ENCODE peak calls at places on chromosomes 11 and 22, in four cellular contexts. Z is heart right ventricle, U is Peyer's patch, S is uterus. I is an unnamed sample.

GRCh38 chr22:32204856-32205722 is at the start of gene RFPL2:
- DNase-seq in Z (no peak), U (peak), S (no peak), I (peak)

GRCh38 chr11:124799384-124800225 is 601 bp downstream of the MSANTD2 start:
- DNase-seq in Z (peak), U (peak), S (peak), I (peak)

GRCh38 chr22:30290318-30290678 is 993 bp upstream of the CASTOR1 start:
- DNase-seq in Z (peak), U (no peak), S (no peak), I (peak)

GRCh38 chr11:14813506-14813905 is 78.5 kb downstream of the CYP2R1 start:
- DNase-seq in Z (no peak), U (no peak), S (no peak), I (no peak)

GRCh38 chr22:37228106-37229011 is 15.7 kb downstream of the RAC2 start:
- DNase-seq in Z (peak), U (peak), S (no peak), I (no peak)

GRCh38 chr22:38834215-38834953 is 9.4 kb downstream of the NPTXR start:
- DNase-seq in Z (no peak), U (no peak), S (no peak), I (no peak)

GRCh38 chr22:23098230-23098705 is 27.9 kb downstream of the GNAZ start:
- DNase-seq in Z (no peak), U (no peak), S (no peak), I (no peak)

GRCh38 chr11:76208829-76209670 is 2.7 kb upstream of the WNT11 start:
- DNase-seq in Z (peak), U (peak), S (peak), I (peak)

GRCh38 chr11:114059984-114060401 is 482 bp downstream of the ZBTB16 start:
- DNase-seq in Z (peak), U (peak), S (no peak), I (peak)

GRCh38 chr11:45218705-45219104 is 67.4 kb downstream of the SYT13 start:
- DNase-seq in Z (no peak), U (no peak), S (no peak), I (no peak)

GRCh38 chr11:105148241-105148640 is 8.7 kb upstream of the CARD18 start:
- DNase-seq in Z (no peak), U (no peak), S (no peak), I (no peak)

GRCh38 chr11:124483422-124483821 is 37.9 kb upstream of the OR8B8 start:
- DNase-seq in Z (no peak), U (no peak), S (no peak), I (no peak)

GRCh38 chr22:11253000-11253511 is 4274.9 kb upstream of the OR11H1 start:
- DNase-seq in Z (peak), U (peak), S (peak), I (no peak)

GRCh38 chr11:125239585-125240331 is 75.2 kb downstream of the PKNOX2 start:
- DNase-seq in Z (no peak), U (no peak), S (no peak), I (peak)

GRCh38 chr11:23959466-23959865 is 537.4 kb upstream of the LUZP2 start:
- DNase-seq in Z (no peak), U (no peak), S (no peak), I (no peak)

GRCh38 chr11:8321876-8322275 is 58.2 kb upstream of the LMO1 start:
- DNase-seq in Z (no peak), U (no peak), S (no peak), I (no peak)

GRCh38 chr22:32801436-32802290 is at the start of gene TIMP3:
- DNase-seq in Z (peak), U (peak), S (peak), I (peak)

GRCh38 chr11:128054323-128054910 is 532.9 kb downstream of the ETS1 start:
- DNase-seq in Z (no peak), U (no peak), S (no peak), I (no peak)

GRCh38 chr11:106012744-106013143 is 9.3 kb downstream of the MSANTD4 start:
- DNase-seq in Z (peak), U (no peak), S (no peak), I (no peak)

GRCh38 chr11:128580612-128581011 is 6.7 kb downstream of the ETS1 start:
- DNase-seq in Z (no peak), U (no peak), S (no peak), I (no peak)

GRCh38 chr11:14764899-14765527 is 121.4 kb downstream of the PDE3B start:
- DNase-seq in Z (no peak), U (no peak), S (no peak), I (no peak)

GRCh38 chr11:64661146-64661545 is 61.9 kb downstream of the NRXN2 start:
- DNase-seq in Z (peak), U (no peak), S (no peak), I (peak)

GRCh38 chr22:23163665-23164064 is 16.6 kb upstream of the BCR start:
- DNase-seq in Z (no peak), U (no peak), S (peak), I (no peak)

GRCh38 chr11:72226701-72227100 is 2.1 kb downstream of the INPPL1 start:
- DNase-seq in Z (no peak), U (no peak), S (no peak), I (peak)

GRCh38 chr11:74332272-74332671 is 20.8 kb upstream of the P4HA3 start:
- DNase-seq in Z (no peak), U (no peak), S (no peak), I (no peak)

GRCh38 chr11:65316311-65316978 is 1.8 kb downstream of the CDC42EP2 start:
- DNase-seq in Z (peak), U (no peak), S (peak), I (peak)

GRCh38 chr11:13260963-13261599 is 16.5 kb upstream of the BMAL1 start:
- DNase-seq in Z (peak), U (no peak), S (peak), I (no peak)

GRCh38 chr22:38513063-38513462 is 7.0 kb upstream of the DDX17 start:
- DNase-seq in Z (no peak), U (peak), S (no peak), I (peak)

GRCh38 chr11:69339916-69340565 is 46.1 kb downstream of the MYEOV start:
- DNase-seq in Z (no peak), U (no peak), S (no peak), I (peak)

GRCh38 chr11:17864478-17864941 is 129.9 kb downstream of the KCNC1 start:
- DNase-seq in Z (no peak), U (peak), S (no peak), I (peak)

GRCh38 chr22:25680949-25681348 is 61.0 kb upstream of the MYO18B start:
- DNase-seq in Z (no peak), U (no peak), S (no peak), I (no peak)

GRCh38 chr22:32623943-32624342 is 149.3 kb downstream of the FBXO7 start:
- DNase-seq in Z (peak), U (peak), S (peak), I (no peak)

GRCh38 chr11:8863838-8864237 is 47.2 kb upstream of the AKIP1 start:
- DNase-seq in Z (no peak), U (no peak), S (no peak), I (no peak)

GRCh38 chr11:12158926-12159325 is 48.5 kb downstream of the MICAL2 start:
- DNase-seq in Z (no peak), U (no peak), S (no peak), I (peak)
- H3K27ac ChIP-seq in Z (peak), U (peak), S (peak), I (no peak)

DNA sequence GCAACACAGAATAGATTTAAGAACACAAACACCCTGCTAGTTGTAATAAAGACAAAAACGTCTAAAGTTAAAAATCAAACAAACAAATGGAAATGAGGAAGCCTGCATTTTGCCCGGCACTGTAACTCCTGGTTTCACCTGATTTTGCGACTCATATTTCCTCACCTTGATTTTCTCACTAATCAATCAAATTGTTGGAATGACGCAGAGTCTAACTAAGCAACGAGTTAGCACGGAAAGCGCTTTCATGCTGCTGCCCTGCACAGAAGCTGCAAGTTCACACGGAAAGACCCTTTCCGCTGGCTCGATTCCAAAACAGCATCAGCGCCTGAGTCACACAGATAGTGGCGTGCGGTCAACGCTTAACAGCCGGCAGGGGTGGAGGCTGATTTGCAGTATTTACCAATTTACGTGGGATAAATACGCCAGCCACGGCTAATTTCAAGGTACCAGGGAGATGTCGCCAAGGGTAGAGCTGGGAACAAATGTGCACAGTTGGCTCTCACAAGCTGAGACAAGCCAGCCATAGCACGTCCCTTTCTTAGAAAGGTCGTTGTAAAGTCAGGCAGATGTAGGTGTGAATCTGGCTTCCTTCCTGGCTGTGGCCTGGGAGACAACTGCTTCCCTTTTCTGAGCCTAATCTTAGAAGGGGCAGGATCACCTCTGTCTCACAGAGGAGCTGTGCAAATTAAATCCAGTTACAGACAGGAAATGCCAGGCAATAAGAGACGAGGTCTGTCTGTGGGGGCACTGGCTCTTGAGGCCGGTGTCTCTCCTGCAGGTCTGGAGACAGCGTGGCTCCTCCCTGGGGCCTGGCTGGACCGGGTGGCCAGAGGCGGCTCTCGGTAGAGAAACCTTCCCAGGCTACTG is 76.9 kb upstream of the TTLL12 start:
- DNase-seq in Z (peak), U (peak), S (peak), I (no peak)
- H3K27ac ChIP-seq in Z (peak), U (peak), S (no peak), I (peak)

GRCh38 chr11:122235615-122236014 is 119.6 kb upstream of the BLID start:
- DNase-seq in Z (peak), U (no peak), S (no peak), I (no peak)
- H3K27ac ChIP-seq in Z (no peak), U (no peak), S (no peak), I (no peak)

DNA sequence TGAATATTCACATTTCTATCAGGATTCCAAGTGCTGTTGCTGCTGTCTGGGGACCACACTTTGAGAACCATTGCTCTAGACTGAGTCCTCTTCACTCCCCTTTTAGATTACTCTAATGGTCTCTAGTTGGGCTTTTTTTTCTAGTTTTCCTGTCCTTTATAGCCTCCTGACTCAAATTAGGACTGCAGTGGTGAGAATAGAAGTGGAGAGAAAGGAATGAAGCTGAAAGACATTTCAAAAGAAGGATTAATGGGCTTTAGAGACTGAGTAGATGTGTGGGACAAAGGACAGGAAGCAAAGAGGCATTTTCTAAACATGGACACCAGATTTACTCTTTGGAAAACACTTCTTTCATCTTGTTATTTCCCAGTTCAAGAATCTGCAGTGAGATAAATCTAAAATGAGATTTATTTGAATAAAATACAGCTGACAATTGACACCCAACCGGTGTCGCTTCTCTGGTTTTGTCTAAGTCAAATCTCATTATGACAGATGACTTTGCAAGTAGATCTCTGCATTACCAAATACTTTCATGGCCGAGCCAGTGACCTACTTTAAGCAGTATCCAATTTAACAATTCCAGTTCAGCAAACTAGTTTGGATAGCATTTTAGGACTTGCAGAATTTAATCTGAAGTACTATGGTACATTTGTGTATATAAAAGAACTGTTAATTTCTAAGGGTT is 76.2 kb upstream of the TNRC6B start:
- DNase-seq in Z (no peak), U (no peak), S (no peak), I (no peak)
- H3K27ac ChIP-seq in Z (no peak), U (no peak), S (no peak), I (peak)